ENCODE peak calls at places on chromosomes 6 and 20, in six cellular contexts. One of them, this sample, is unnamed. For H3K9me3, the result is how much of the 10 kb centered on the place peaks cover.

GRCh38 chr6:163314791-163315404 is 99.6 kb upstream of the QKI start:
- DNase-seq in IMR-90: no peak
- DNase-seq in neuronal stem cell: no peak
- DNase-seq in H1: no peak
- DNase-seq in mesenchymal stem cell: no peak
- DNase-seq in trophoblast cell: no peak
- DNase-seq in this sample: no peak

GRCh38 chr20:31652917-31653385 is 15.2 kb downstream of the COX4I2 start:
- DNase-seq in IMR-90: peak
- DNase-seq in neuronal stem cell: no peak
- DNase-seq in H1: no peak
- DNase-seq in mesenchymal stem cell: no peak
- DNase-seq in trophoblast cell: no peak
- DNase-seq in this sample: no peak

GRCh38 chr6:109095821-109096084 is 446 bp downstream of the CEP57L1 start:
- DNase-seq in IMR-90: no peak
- DNase-seq in neuronal stem cell: no peak
- DNase-seq in H1: no peak
- DNase-seq in mesenchymal stem cell: no peak
- DNase-seq in trophoblast cell: no peak
- DNase-seq in this sample: no peak

GRCh38 chr6:4018194-4019111 is 60.5 kb downstream of the FAM217A start:
- DNase-seq in IMR-90: peak
- DNase-seq in neuronal stem cell: peak
- DNase-seq in H1: peak
- DNase-seq in mesenchymal stem cell: peak
- DNase-seq in trophoblast cell: peak
- DNase-seq in this sample: peak

GRCh38 chr6:117495873-117496272 is 13.4 kb downstream of the DCBLD1 start:
- DNase-seq in IMR-90: peak
- DNase-seq in neuronal stem cell: no peak
- DNase-seq in H1: no peak
- DNase-seq in mesenchymal stem cell: peak
- DNase-seq in trophoblast cell: no peak
- DNase-seq in this sample: no peak

GRCh38 chr6:129946439-129947140 is 71.8 kb upstream of the L3MBTL3 start:
- DNase-seq in IMR-90: no peak
- DNase-seq in neuronal stem cell: peak
- DNase-seq in H1: no peak
- DNase-seq in mesenchymal stem cell: no peak
- DNase-seq in trophoblast cell: no peak
- DNase-seq in this sample: no peak

GRCh38 chr20:52994184-52994970 is 22.2 kb downstream of the TSHZ2 start:
- DNase-seq in IMR-90: no peak
- DNase-seq in neuronal stem cell: no peak
- DNase-seq in H1: no peak
- DNase-seq in mesenchymal stem cell: no peak
- DNase-seq in trophoblast cell: no peak
- DNase-seq in this sample: no peak

GRCh38 chr6:2865270-2866182 is 23.9 kb upstream of the SERPINB1 start:
- DNase-seq in IMR-90: peak
- DNase-seq in neuronal stem cell: no peak
- DNase-seq in H1: no peak
- DNase-seq in mesenchymal stem cell: peak
- DNase-seq in trophoblast cell: no peak
- DNase-seq in this sample: no peak

GRCh38 chr20:23826541-23827018 is at the start of gene CST2:
- DNase-seq in IMR-90: no peak
- DNase-seq in neuronal stem cell: no peak
- DNase-seq in H1: no peak
- DNase-seq in mesenchymal stem cell: peak
- DNase-seq in trophoblast cell: no peak
- DNase-seq in this sample: peak

GRCh38 chr20:7379621-7380220 is 560.5 kb downstream of the HAO1 start:
- DNase-seq in IMR-90: no peak
- DNase-seq in neuronal stem cell: no peak
- DNase-seq in H1: no peak
- DNase-seq in mesenchymal stem cell: no peak
- DNase-seq in trophoblast cell: no peak
- DNase-seq in this sample: no peak

GRCh38 chr6:112153926-112154621 is 66.7 kb downstream of the FAM229B start:
- DNase-seq in IMR-90: peak
- DNase-seq in neuronal stem cell: no peak
- DNase-seq in H1: no peak
- DNase-seq in mesenchymal stem cell: peak
- DNase-seq in trophoblast cell: no peak
- DNase-seq in this sample: no peak

GRCh38 chr6:42720739-42721138 is 1.7 kb downstream of the PRPH2 start:
- DNase-seq in IMR-90: peak
- DNase-seq in neuronal stem cell: no peak
- DNase-seq in H1: no peak
- DNase-seq in mesenchymal stem cell: no peak
- DNase-seq in trophoblast cell: no peak
- DNase-seq in this sample: no peak

GRCh38 chr6:73675466-73676098 is 20.4 kb upstream of the CD109 start:
- DNase-seq in IMR-90: peak
- DNase-seq in neuronal stem cell: peak
- DNase-seq in H1: peak
- DNase-seq in mesenchymal stem cell: peak
- DNase-seq in trophoblast cell: peak
- DNase-seq in this sample: peak

GRCh38 chr6:128807577-128807976 is 75.4 kb upstream of the LAMA2 start:
- DNase-seq in IMR-90: peak
- DNase-seq in neuronal stem cell: peak
- DNase-seq in H1: no peak
- DNase-seq in mesenchymal stem cell: peak
- DNase-seq in trophoblast cell: no peak
- DNase-seq in this sample: no peak

GRCh38 chr6:139402935-139403386 is 28.5 kb upstream of the CITED2 start:
- DNase-seq in IMR-90: peak
- DNase-seq in neuronal stem cell: no peak
- DNase-seq in H1: no peak
- DNase-seq in mesenchymal stem cell: peak
- DNase-seq in trophoblast cell: no peak
- DNase-seq in this sample: no peak

GRCh38 chr6:140078552-140079126 is 704.2 kb upstream of the CITED2 start:
- DNase-seq in IMR-90: peak
- DNase-seq in neuronal stem cell: no peak
- DNase-seq in H1: no peak
- DNase-seq in mesenchymal stem cell: peak
- DNase-seq in trophoblast cell: no peak
- DNase-seq in this sample: no peak

GRCh38 chr20:5657190-5657872 is 92.9 kb upstream of the SHLD1 start:
- DNase-seq in IMR-90: peak
- DNase-seq in neuronal stem cell: no peak
- DNase-seq in H1: no peak
- DNase-seq in mesenchymal stem cell: peak
- DNase-seq in trophoblast cell: peak
- DNase-seq in this sample: no peak

GRCh38 chr20:2817891-2818595 is 1.9 kb downstream of the TMEM239 start:
- DNase-seq in IMR-90: no peak
- DNase-seq in neuronal stem cell: no peak
- DNase-seq in H1: peak
- DNase-seq in mesenchymal stem cell: no peak
- DNase-seq in trophoblast cell: peak
- DNase-seq in this sample: no peak

GRCh38 chr6:73942581-73942980 is 246.6 kb downstream of the CD109 start:
- DNase-seq in IMR-90: peak
- DNase-seq in neuronal stem cell: no peak
- DNase-seq in H1: no peak
- DNase-seq in mesenchymal stem cell: peak
- DNase-seq in trophoblast cell: peak
- DNase-seq in this sample: peak

GRCh38 chr6:41595166-41595565 is 43.1 kb upstream of the MDFI start:
- DNase-seq in IMR-90: no peak
- DNase-seq in neuronal stem cell: no peak
- DNase-seq in H1: no peak
- DNase-seq in mesenchymal stem cell: no peak
- DNase-seq in trophoblast cell: no peak
- DNase-seq in this sample: no peak

GRCh38 chr20:54015496-54015895 is 54.9 kb downstream of the BCAS1 start:
- DNase-seq in IMR-90: no peak
- DNase-seq in neuronal stem cell: no peak
- DNase-seq in H1: no peak
- DNase-seq in mesenchymal stem cell: no peak
- DNase-seq in trophoblast cell: no peak
- DNase-seq in this sample: no peak

DNA sequence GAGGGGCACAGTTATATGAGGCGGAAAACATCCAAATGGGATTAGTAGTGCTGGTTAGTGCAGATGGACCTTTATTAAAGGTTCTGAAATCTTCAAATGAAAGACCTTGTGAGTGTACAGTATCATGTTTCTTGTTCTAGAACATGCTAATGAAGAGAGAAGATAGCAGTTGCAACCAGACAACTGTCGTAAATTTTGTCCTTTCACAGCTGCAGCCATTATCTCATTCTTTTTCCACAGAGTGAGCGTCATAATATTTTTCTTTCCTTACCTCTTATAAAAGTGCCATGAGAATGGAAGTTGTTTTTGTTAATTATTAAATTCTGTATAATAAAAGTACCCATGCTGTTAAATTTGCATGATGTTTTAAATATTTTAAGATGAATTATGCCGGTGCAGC is 4.4 kb upstream of the C6orf163 start:
- DNase-seq in IMR-90: no peak
- DNase-seq in neuronal stem cell: no peak
- DNase-seq in H1: no peak
- DNase-seq in mesenchymal stem cell: no peak
- DNase-seq in trophoblast cell: no peak
- DNase-seq in this sample: no peak
- H3K14ac ChIP-seq in IMR-90: no peak
- H3K14ac ChIP-seq in neuronal stem cell: no peak
- H3K14ac ChIP-seq in H1: no peak
- H3K14ac ChIP-seq in mesenchymal stem cell: no peak
- H3K14ac ChIP-seq in trophoblast cell: no peak
- H3K14ac ChIP-seq in this sample: no peak

GRCh38 chr20:56205350-56205749 is 43.2 kb upstream of the MC3R start:
- DNase-seq in IMR-90: no peak
- DNase-seq in neuronal stem cell: no peak
- DNase-seq in H1: no peak
- DNase-seq in mesenchymal stem cell: no peak
- DNase-seq in trophoblast cell: peak
- DNase-seq in this sample: no peak

GRCh38 chr20:56202493-56203077 is 45.9 kb upstream of the MC3R start:
- DNase-seq in IMR-90: no peak
- DNase-seq in neuronal stem cell: no peak
- DNase-seq in H1: no peak
- DNase-seq in mesenchymal stem cell: no peak
- DNase-seq in trophoblast cell: no peak
- DNase-seq in this sample: no peak

GRCh38 chr20:56204206-56204605 is 44.3 kb upstream of the MC3R start:
- DNase-seq in IMR-90: no peak
- DNase-seq in neuronal stem cell: no peak
- DNase-seq in H1: no peak
- DNase-seq in mesenchymal stem cell: no peak
- DNase-seq in trophoblast cell: no peak
- DNase-seq in this sample: no peak

GRCh38 chr20:56195946-56196345 is 52.6 kb upstream of the MC3R start:
- DNase-seq in IMR-90: no peak
- DNase-seq in neuronal stem cell: no peak
- DNase-seq in H1: no peak
- DNase-seq in mesenchymal stem cell: no peak
- DNase-seq in trophoblast cell: no peak
- DNase-seq in this sample: no peak

DNA sequence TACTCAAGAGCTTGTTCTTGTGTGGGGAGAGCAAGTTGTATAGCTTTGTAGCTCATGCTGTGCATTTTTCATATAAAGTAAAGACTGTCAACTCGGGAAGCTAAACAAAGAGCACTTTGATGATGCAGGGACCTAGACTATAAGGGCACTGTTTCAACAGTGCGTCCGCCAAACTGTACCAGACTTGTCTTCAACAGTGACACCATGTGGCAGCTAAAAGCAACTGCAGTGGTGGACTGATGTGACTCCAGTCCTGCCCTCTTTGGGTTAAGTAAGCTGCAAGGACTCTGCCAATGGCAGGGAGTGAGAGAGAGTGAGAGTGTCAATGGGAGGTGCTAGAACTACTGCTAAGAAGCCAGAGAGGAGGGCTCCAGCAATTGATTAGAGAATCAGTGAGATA is 48.1 kb upstream of the MC3R start:
- DNase-seq in IMR-90: no peak
- DNase-seq in neuronal stem cell: no peak
- DNase-seq in H1: no peak
- DNase-seq in mesenchymal stem cell: peak
- DNase-seq in trophoblast cell: no peak
- DNase-seq in this sample: no peak
- H3K9me3 ChIP-seq in IMR-90: under half
- H3K9me3 ChIP-seq in neuronal stem cell: under half
- H3K9me3 ChIP-seq in H1: half or more
- H3K9me3 ChIP-seq in mesenchymal stem cell: under half
- H3K9me3 ChIP-seq in trophoblast cell: under half
- H3K9me3 ChIP-seq in this sample: half or more

GRCh38 chr6:16318953-16319720 is 80.8 kb downstream of the GMPR start:
- DNase-seq in IMR-90: no peak
- DNase-seq in neuronal stem cell: no peak
- DNase-seq in H1: no peak
- DNase-seq in mesenchymal stem cell: no peak
- DNase-seq in trophoblast cell: no peak
- DNase-seq in this sample: no peak

GRCh38 chr6:16321341-16321710 is 82.9 kb downstream of the GMPR start:
- DNase-seq in IMR-90: no peak
- DNase-seq in neuronal stem cell: no peak
- DNase-seq in H1: no peak
- DNase-seq in mesenchymal stem cell: no peak
- DNase-seq in trophoblast cell: no peak
- DNase-seq in this sample: no peak

GRCh38 chr6:16321826-16322225 is 83.4 kb downstream of the GMPR start:
- DNase-seq in IMR-90: no peak
- DNase-seq in neuronal stem cell: no peak
- DNase-seq in H1: no peak
- DNase-seq in mesenchymal stem cell: no peak
- DNase-seq in trophoblast cell: no peak
- DNase-seq in this sample: no peak

GRCh38 chr6:16319813-16320532 is 81.6 kb downstream of the GMPR start:
- DNase-seq in IMR-90: peak
- DNase-seq in neuronal stem cell: no peak
- DNase-seq in H1: no peak
- DNase-seq in mesenchymal stem cell: peak
- DNase-seq in trophoblast cell: peak
- DNase-seq in this sample: no peak

GRCh38 chr6:16320533-16321340 is 82.3 kb downstream of the GMPR start:
- DNase-seq in IMR-90: peak
- DNase-seq in neuronal stem cell: no peak
- DNase-seq in H1: no peak
- DNase-seq in mesenchymal stem cell: peak
- DNase-seq in trophoblast cell: no peak
- DNase-seq in this sample: no peak
- H3K27ac ChIP-seq in IMR-90: peak
- H3K27ac ChIP-seq in neuronal stem cell: no peak
- H3K27ac ChIP-seq in H1: no peak
- H3K27ac ChIP-seq in mesenchymal stem cell: peak
- H3K27ac ChIP-seq in trophoblast cell: peak
- H3K27ac ChIP-seq in this sample: no peak

DNA sequence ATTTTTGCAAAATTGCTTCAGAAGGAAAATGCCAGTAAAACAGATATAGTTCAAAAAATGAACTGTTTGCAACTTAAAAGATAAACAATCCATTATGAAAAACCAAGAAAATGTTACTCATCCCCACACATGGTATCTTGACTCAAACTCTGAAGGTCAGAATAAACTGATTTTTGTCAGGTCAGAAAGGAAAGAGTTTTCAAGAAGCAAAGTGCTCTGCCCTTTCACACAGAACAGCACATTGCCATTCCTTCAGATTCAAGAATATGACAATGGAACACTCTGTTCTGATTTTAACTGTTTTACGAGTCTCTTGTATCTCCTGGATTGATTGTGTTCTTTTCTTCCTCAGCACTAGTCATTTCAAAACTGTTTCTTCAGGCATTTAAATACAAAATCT is 33.8 kb upstream of the NT5E start:
- DNase-seq in IMR-90: peak
- DNase-seq in neuronal stem cell: no peak
- DNase-seq in H1: no peak
- DNase-seq in mesenchymal stem cell: peak
- DNase-seq in trophoblast cell: no peak
- DNase-seq in this sample: no peak
- H3K14ac ChIP-seq in IMR-90: peak
- H3K14ac ChIP-seq in neuronal stem cell: no peak
- H3K14ac ChIP-seq in H1: no peak
- H3K14ac ChIP-seq in mesenchymal stem cell: no peak
- H3K14ac ChIP-seq in trophoblast cell: no peak
- H3K14ac ChIP-seq in this sample: no peak